ENCODE peak calls at places on chromosomes 11 and 22, in five cellular contexts. U is hippocampal formation; G is stimulated activated naive CD8-positive, alpha-beta T cell treated with anti-CD3 and anti-CD28 coated beads, Interleukin-15, Interleukin-2, amounts not matched to agents 100 U/mL and 50 U/mL, for 24 hours; Q is BJ; K is K562. A is an unnamed sample.
A peak's percentile ranks its signal among the peaks of the same experiment; 100 is the strongest.

GRCh38 chr11:88175004-88175706 is at the start of gene RAB38:
- DNase-seq in G (peak; percentile 46), Q (no peak), U (peak; percentile 4), K (peak; percentile 23), A (peak; percentile 30)

GRCh38 chr22:36830601-36831000 is 13.8 kb upstream of the PVALB start:
- DNase-seq in K (no peak), Q (no peak), U (no peak), G (no peak), A (peak; percentile 61)

GRCh38 chr22:22817468-22818201 is 70.0 kb upstream of the IGLL5 start:
- DNase-seq in Q (no peak), G (no peak), U (no peak), K (peak; percentile 79), A (no peak)

GRCh38 chr22:50403701-50404101 is 60.6 kb downstream of the PPP6R2 start:
- DNase-seq in U (peak; percentile 42), G (no peak), K (no peak), Q (no peak), A (no peak)

GRCh38 chr11:104928831-104929230 is 30.6 kb upstream of the CASP12 start:
- DNase-seq in U (no peak), G (no peak), K (no peak), Q (no peak), A (no peak)

GRCh38 chr11:76083563-76084451 is 122.5 kb downstream of the WNT11 start:
- DNase-seq in G (no peak), K (no peak), U (no peak), Q (no peak), A (no peak)

GRCh38 chr11:128513915-128514681 is 73.3 kb downstream of the ETS1 start:
- DNase-seq in Q (no peak), K (no peak), U (no peak), G (no peak), A (no peak)

GRCh38 chr22:23677701-23677995 is 13.2 kb upstream of the RGL4 start:
- DNase-seq in G (no peak), U (no peak), Q (no peak), K (no peak), A (no peak)

GRCh38 chr11:58905141-58905715 is 34.1 kb upstream of the GLYATL1 start:
- DNase-seq in Q (no peak), U (peak; percentile 62), K (no peak), G (no peak), A (no peak)

GRCh38 chr22:48496226-48496845 is 1331.3 kb downstream of the BRD1 start:
- DNase-seq in K (no peak), G (no peak), Q (no peak), U (no peak), A (no peak)

GRCh38 chr11:78833237-78833636 is 258.6 kb upstream of the NARS2 start:
- DNase-seq in G (no peak), K (no peak), Q (no peak), U (no peak), A (no peak)

GRCh38 chr11:125463590-125464265 is 32.3 kb downstream of the FEZ1 start:
- DNase-seq in Q (no peak), G (no peak), U (no peak), K (no peak), A (no peak)

GRCh38 chr22:31378123-31378522 is 21.3 kb upstream of the DRG1 start:
- DNase-seq in G (no peak), U (no peak), Q (peak; percentile 2), K (no peak), A (no peak)

GRCh38 chr11:78000193-78000592 is 5.7 kb upstream of the INTS4 start:
- DNase-seq in G (peak; percentile 37), K (peak; percentile 62), Q (no peak), U (peak; percentile 39), A (peak; percentile 68)

GRCh38 chr11:12331239-12331874 is 46.0 kb upstream of the PARVA start:
- DNase-seq in K (peak; percentile 63), Q (peak; percentile 40), U (peak; percentile 78), G (peak; percentile 68), A (peak; percentile 79)